ENCODE peak calls at places on chromosome 4, in eight cellular contexts. F is lower lobe of right lung; T is lower leg skin; X is astrocyte of the spinal cord; A is CD8-positive, alpha-beta memory T cell; D is amniotic stem cell; R is D341Med; Q is AG09309. P is an unnamed sample.

GRCh38 chr4:111813565-111814140 is 331.6 kb upstream of the FAM241A start:
- DNase-seq in F (no peak), T (no peak), X (no peak), A (no peak), D (no peak), R (no peak), Q (no peak), P (no peak)

GRCh38 chr4:55181606-55182005 is 56.2 kb upstream of the KDR start:
- DNase-seq in F (no peak), T (no peak), X (peak; percentile 66), A (no peak), D (no peak), R (no peak), Q (no peak), P (peak; percentile 53)

GRCh38 chr4:91325495-91325894 is 978.3 kb upstream of the GRID2 start:
- DNase-seq in F (no peak), T (no peak), X (peak; percentile 86), A (no peak), D (no peak), R (no peak), Q (no peak), P (peak; percentile 4)

GRCh38 chr4:1192091-1192492 is 19.7 kb upstream of the SPON2 start:
- DNase-seq in F (peak; percentile 64), T (peak; percentile 96), X (peak; percentile 96), A (no peak), D (peak; percentile 72), R (peak; percentile 72), Q (peak; percentile 82), P (peak; percentile 96)

GRCh38 chr4:168408620-168409019 is 71.7 kb downstream of the DDX60L start:
- DNase-seq in F (no peak), T (no peak), X (peak; percentile 96), A (no peak), D (peak; percentile 69), R (peak; percentile 52), Q (peak; percentile 93), P (peak; percentile 99)

GRCh38 chr4:127778102-127778501 is 4.0 kb upstream of the HSPA4L start:
- DNase-seq in F (no peak), T (no peak), X (no peak), A (no peak), D (no peak), R (no peak), Q (no peak), P (no peak)

GRCh38 chr4:117987464-117987863 is 46.8 kb upstream of the NDST3 start:
- DNase-seq in F (no peak), T (no peak), X (no peak), A (no peak), D (no peak), R (no peak), Q (no peak), P (no peak)

GRCh38 chr4:81571105-81571504 is 99.4 kb upstream of the RASGEF1B start:
- DNase-seq in F (no peak), T (no peak), X (no peak), A (no peak), D (no peak), R (no peak), Q (no peak), P (no peak)

GRCh38 chr4:44257461-44257860 is 191.1 kb downstream of the KCTD8 start:
- DNase-seq in F (no peak), T (no peak), X (no peak), A (no peak), D (no peak), R (no peak), Q (no peak), P (no peak)